ENCODE peak calls at places on chromosomes 6 and 20, in eight cellular contexts. D is aorta, P is EL, X is NCI-H510A treated with DMSO at 0.1 percent for 48 hours, N is neural crest cell, Y is NCI-H748 treated with DMSO at 0.1 percent for 48 hours, Q is foreskin fibroblast, B is fibroblast of lung. L is an unnamed sample.

GRCh38 chr6:41000248-41000647 is 38.8 kb downstream of the UNC5CL start:
- DNase-seq in D (no peak), P (no peak), X (no peak), Y (no peak), B (no peak), N (no peak), Q (no peak), L (no peak)

GRCh38 chr6:130965657-130966056 is 97.4 kb downstream of the EPB41L2 start:
- DNase-seq in Q (peak; percentile 45), Y (no peak), X (no peak), B (peak; percentile 73), N (no peak), P (peak; percentile 60), D (no peak), L (no peak)

GRCh38 chr6:63598251-63599036 is 26.2 kb downstream of the LOC128125822 start:
- DNase-seq in D (peak; percentile 72), P (peak; percentile 63), X (peak; percentile 86), N (peak; percentile 55), Y (peak; percentile 93), B (peak; percentile 64), Q (peak; percentile 29), L (peak; percentile 72)

GRCh38 chr6:39402239-39402751 is 79.8 kb upstream of the KCNK16 start:
- DNase-seq in Q (peak; percentile 78), N (no peak), Y (no peak), B (no peak), P (peak; percentile 44), X (no peak), D (no peak), L (no peak)

GRCh38 chr6:54071941-54072340 is 39.3 kb upstream of the MLIP start:
- DNase-seq in X (no peak), Y (no peak), B (peak; percentile 17), D (no peak), Q (no peak), P (no peak), N (no peak), L (no peak)

GRCh38 chr6:43204271-43205105 is 22.5 kb downstream of the CUL9 start:
- DNase-seq in Y (no peak), D (no peak), B (no peak), N (no peak), X (no peak), Q (no peak), P (no peak), L (no peak)

GRCh38 chr20:44618318-44618731 is 33.2 kb downstream of the ADA start:
- DNase-seq in N (no peak), X (no peak), Y (no peak), P (no peak), D (peak; percentile 42), Q (no peak), B (no peak), L (no peak)

GRCh38 chr6:82588020-82588419 is 224.4 kb downstream of the TPBG start:
- DNase-seq in P (no peak), X (no peak), D (no peak), Q (no peak), Y (no peak), N (no peak), B (no peak), L (no peak)

GRCh38 chr20:48648482-48649051 is 179.2 kb downstream of the PREX1 start:
- DNase-seq in N (no peak), P (no peak), Q (no peak), B (no peak), Y (no peak), X (peak; percentile 92), D (no peak), L (no peak)

GRCh38 chr6:79810153-79810806 is 137.1 kb downstream of the ELOVL4 start:
- DNase-seq in Q (no peak), D (no peak), B (no peak), P (no peak), X (peak; percentile 57), N (peak; percentile 10), Y (peak; percentile 100), L (no peak)

GRCh38 chr6:133376743-133377142 is 135.6 kb downstream of the EYA4 start:
- DNase-seq in D (no peak), P (no peak), Q (no peak), Y (no peak), X (no peak), B (no peak), N (no peak), L (no peak)

GRCh38 chr6:139765825-139766285 is 391.4 kb upstream of the CITED2 start:
- DNase-seq in X (no peak), N (no peak), D (no peak), B (peak; percentile 74), Y (no peak), Q (no peak), P (peak; percentile 83), L (no peak)

GRCh38 chr6:134853111-134854055 is 96.5 kb downstream of the ALDH8A1 start:
- DNase-seq in N (no peak), P (peak; percentile 56), B (peak; percentile 32), X (peak; percentile 6), Y (no peak), Q (peak; percentile 76), D (no peak), L (no peak)

GRCh38 chr20:1299522-1299921 is 29.4 kb downstream of the SDCBP2 start:
- DNase-seq in Y (no peak), X (no peak), N (no peak), D (no peak), P (no peak), Q (no peak), B (no peak), L (no peak)

GRCh38 chr6:36769676-36770499 is 69.4 kb downstream of the CPNE5 start:
- DNase-seq in P (peak; percentile 90), X (no peak), B (peak; percentile 44), Q (peak; percentile 62), D (no peak), N (no peak), Y (no peak), L (no peak)

GRCh38 chr6:166419268-166419667 is 36.5 kb upstream of the MPC1 start:
- DNase-seq in X (no peak), N (no peak), Y (no peak), D (no peak), Q (no peak), P (peak; percentile 19), B (peak; percentile 52), L (no peak)

GRCh38 chr6:167949121-167949684 is 48.3 kb upstream of the KIF25 start:
- DNase-seq in D (no peak), B (no peak), X (no peak), N (no peak), Y (no peak), P (no peak), Q (no peak), L (no peak)

GRCh38 chr6:170094686-170095272 is 196.1 kb downstream of the DLL1 start:
- DNase-seq in N (no peak), X (no peak), B (no peak), P (no peak), Y (no peak), D (no peak), Q (no peak), L (peak; percentile 49)

GRCh38 chr6:154448448-154449096 is 61.9 kb downstream of the CNKSR3 start:
- DNase-seq in Q (peak; percentile 61), Y (peak; percentile 47), X (no peak), P (peak; percentile 88), D (peak; percentile 55), B (peak; percentile 86), N (no peak), L (no peak)

GRCh38 chr6:94859924-94860323 is 717.4 kb upstream of the MANEA start:
- DNase-seq in X (no peak), P (no peak), D (no peak), Y (no peak), N (no peak), Q (no peak), B (no peak), L (no peak)

GRCh38 chr20:57479196-57479595 is 45.7 kb downstream of the CTCFL start:
- DNase-seq in Q (no peak), P (no peak), B (no peak), D (no peak), Y (no peak), X (no peak), N (no peak), L (peak; percentile 15)

GRCh38 chr6:16751251-16751946 is 9.9 kb downstream of the ATXN1 start:
- DNase-seq in X (no peak), P (peak; percentile 87), Y (no peak), Q (no peak), B (no peak), D (no peak), N (no peak), L (no peak)

GRCh38 chr6:168301648-168302398 is 17.8 kb downstream of the DACT2 start:
- DNase-seq in X (peak; percentile 66), N (no peak), B (no peak), D (no peak), Y (no peak), Q (no peak), P (no peak), L (no peak)

GRCh38 chr6:125549202-125549884 is 200.1 kb upstream of the HEY2 start:
- DNase-seq in X (no peak), D (no peak), Q (no peak), Y (no peak), P (no peak), N (no peak), B (no peak), L (no peak)

GRCh38 chr6:43020847-43021246 is 576 bp upstream of the RRP36 start:
- DNase-seq in B (peak; percentile 31), X (peak; percentile 18), D (no peak), Y (no peak), N (no peak), P (peak; percentile 18), Q (no peak), L (no peak)

GRCh38 chr6:52725530-52726192 is 37.6 kb downstream of the GSTA2 start:
- DNase-seq in P (no peak), B (no peak), X (peak; percentile 98), Q (no peak), Y (peak; percentile 85), D (no peak), N (no peak), L (no peak)

GRCh38 chr20:62658593-62659159 is 16.4 kb downstream of the SLCO4A1 start:
- DNase-seq in B (no peak), D (peak; percentile 68), N (no peak), P (no peak), Y (no peak), Q (no peak), X (no peak), L (no peak)

GRCh38 chr6:137471951-137472350 is 22.2 kb downstream of the OLIG3 start:
- DNase-seq in Q (no peak), X (no peak), N (no peak), Y (no peak), B (no peak), P (no peak), D (no peak), L (no peak)

GRCh38 chr20:23782366-23782983 is 31.7 kb upstream of the CST1 start:
- DNase-seq in B (peak; percentile 5), P (peak; percentile 23), Q (peak; percentile 8), N (peak; percentile 9), Y (no peak), X (no peak), D (no peak), L (no peak)

GRCh38 chr6:122141246-122141645 is 258.2 kb upstream of the HSF2 start:
- DNase-seq in N (no peak), X (no peak), D (no peak), Q (no peak), Y (no peak), P (no peak), B (no peak), L (no peak)

GRCh38 chr6:38349795-38350194 is 289.9 kb downstream of the BTBD9 start:
- DNase-seq in N (no peak), X (no peak), Q (no peak), D (no peak), B (peak; percentile 60), P (peak; percentile 49), Y (no peak), L (no peak)

GRCh38 chr6:43496370-43497128 is 13.6 kb downstream of the LRRC73 start:
- DNase-seq in Y (no peak), B (peak; percentile 47), Q (peak; percentile 75), X (no peak), D (peak; percentile 64), N (no peak), P (peak; percentile 87), L (no peak)

GRCh38 chr6:27893836-27894807 is 18.1 kb downstream of the OR2B2 start:
- DNase-seq in D (peak; percentile 92), X (peak; percentile 95), B (peak; percentile 96), Q (peak; percentile 94), P (peak; percentile 96), Y (peak; percentile 98), N (peak; percentile 70), L (peak; percentile 90)

GRCh38 chr20:16129411-16129810 is 443.8 kb downstream of the KIF16B start:
- DNase-seq in N (no peak), Y (no peak), B (no peak), P (no peak), Q (no peak), X (no peak), D (no peak), L (no peak)